ENCODE peak calls at places on chromosome X, in four cellular contexts. V, C, U and R are unnamed samples.

GRCh38 chrX:135389243-135389642 is 32.5 kb upstream of the SMIM10L2A start:
- DNase-seq in V (no peak), U (no peak), C (no peak), R (no peak)

GRCh38 chrX:47629419-47630210 is at the start of gene CFP:
- DNase-seq in V (no peak), U (no peak), C (no peak), R (no peak)

GRCh38 chrX:134671207-134671750 is 13.0 kb upstream of the PLAC1 start:
- DNase-seq in U (no peak), V (no peak), C (no peak), R (no peak)

GRCh38 chrX:150772150-150772970 is 79.2 kb downstream of the MTMR1 start:
- DNase-seq in V (peak), C (peak), U (no peak), R (peak)

GRCh38 chrX:79366888-79367749 is at the start of gene ITM2A:
- DNase-seq in V (no peak), C (peak), U (no peak), R (peak)

GRCh38 chrX:114017086-114017485 is 566.8 kb upstream of the HTR2C start:
- DNase-seq in V (no peak), C (no peak), U (no peak), R (no peak)

GRCh38 chrX:68196939-68197791 is 236.1 kb downstream of the OPHN1 start:
- DNase-seq in V (peak), U (no peak), C (peak), R (peak)

GRCh38 chrX:66892004-66892403 is 253.1 kb upstream of the EDA2R start:
- DNase-seq in C (no peak), U (no peak), V (no peak), R (no peak)

GRCh38 chrX:41407816-41408215 is 39.3 kb upstream of the NYX start:
- DNase-seq in C (no peak), U (no peak), V (no peak), R (no peak)

GRCh38 chrX:150438165-150438564 is 75.0 kb downstream of the MAMLD1 start:
- DNase-seq in U (no peak), C (no peak), V (no peak), R (no peak)

GRCh38 chrX:37662181-37662580 is 23.4 kb upstream of the XK start:
- DNase-seq in U (no peak), V (no peak), C (no peak), R (no peak)

GRCh38 chrX:30065226-30065625 is 150.1 kb upstream of the MAGEB2 start:
- DNase-seq in U (no peak), V (no peak), C (no peak), R (no peak)

GRCh38 chrX:24651783-24652182 is 4.6 kb upstream of the PCYT1B start:
- DNase-seq in V (no peak), U (no peak), C (no peak), R (no peak)

GRCh38 chrX:66051989-66052388 is 12.1 kb upstream of the VSIG4 start:
- DNase-seq in U (no peak), C (no peak), V (no peak), R (no peak)

GRCh38 chrX:2462780-2463179 is 38.0 kb downstream of the DHRSX start:
- DNase-seq in V (no peak), U (no peak), C (no peak), R (no peak)

GRCh38 chrX:47047989-47048388 is 30.3 kb upstream of the RGN start:
- DNase-seq in V (no peak), U (no peak), C (peak), R (no peak)

GRCh38 chrX:10014462-10015373 is 47.6 kb downstream of the CLDN34 start:
- DNase-seq in U (no peak), V (peak), C (peak), R (peak)

GRCh38 chrX:16785247-16786138 is 773 bp upstream of the TXLNG start:
- DNase-seq in C (no peak), U (no peak), V (no peak), R (peak)

GRCh38 chrX:9466115-9466495 is 1.2 kb downstream of the TBL1X start:
- DNase-seq in U (no peak), C (no peak), V (peak), R (peak)

GRCh38 chrX:30876367-30876766 is 12.7 kb downstream of the TAB3 start:
- DNase-seq in U (no peak), V (no peak), C (no peak), R (no peak)

DNA sequence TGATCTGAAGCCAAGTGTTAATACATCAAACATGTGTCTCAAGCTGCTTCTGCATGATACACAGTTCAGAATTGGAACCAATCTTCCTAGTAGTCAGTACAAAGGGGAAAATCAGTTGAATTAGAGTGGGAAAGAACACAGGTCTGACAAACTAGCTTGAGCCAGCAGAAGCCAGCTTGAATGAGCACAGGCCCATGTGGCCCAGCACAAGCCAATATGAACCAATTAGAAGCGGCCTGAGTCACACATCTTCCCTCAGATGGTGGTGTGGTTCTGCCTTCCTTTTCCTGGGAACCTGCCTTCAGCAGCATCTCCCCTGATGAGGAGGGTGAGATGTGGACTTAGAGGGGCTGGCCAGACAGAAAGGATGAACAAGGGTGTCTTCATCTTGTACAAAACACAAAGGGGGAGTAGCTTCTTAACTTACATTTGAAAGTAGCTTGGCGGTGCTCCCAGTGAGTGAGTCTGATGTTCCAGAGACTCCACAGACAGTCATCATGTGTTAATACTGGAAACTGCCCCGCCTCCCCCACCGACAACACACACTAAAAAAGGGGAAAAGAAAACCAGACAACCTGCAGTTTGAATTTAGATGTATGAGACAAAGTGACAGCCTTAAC is 72.0 kb downstream of the FRMPD4 start:
- DNase-seq in V (peak), U (no peak), C (no peak), R (no peak)
- H3K4me3 ChIP-seq in V (peak), U (no peak), C (no peak), R (no peak)

DNA sequence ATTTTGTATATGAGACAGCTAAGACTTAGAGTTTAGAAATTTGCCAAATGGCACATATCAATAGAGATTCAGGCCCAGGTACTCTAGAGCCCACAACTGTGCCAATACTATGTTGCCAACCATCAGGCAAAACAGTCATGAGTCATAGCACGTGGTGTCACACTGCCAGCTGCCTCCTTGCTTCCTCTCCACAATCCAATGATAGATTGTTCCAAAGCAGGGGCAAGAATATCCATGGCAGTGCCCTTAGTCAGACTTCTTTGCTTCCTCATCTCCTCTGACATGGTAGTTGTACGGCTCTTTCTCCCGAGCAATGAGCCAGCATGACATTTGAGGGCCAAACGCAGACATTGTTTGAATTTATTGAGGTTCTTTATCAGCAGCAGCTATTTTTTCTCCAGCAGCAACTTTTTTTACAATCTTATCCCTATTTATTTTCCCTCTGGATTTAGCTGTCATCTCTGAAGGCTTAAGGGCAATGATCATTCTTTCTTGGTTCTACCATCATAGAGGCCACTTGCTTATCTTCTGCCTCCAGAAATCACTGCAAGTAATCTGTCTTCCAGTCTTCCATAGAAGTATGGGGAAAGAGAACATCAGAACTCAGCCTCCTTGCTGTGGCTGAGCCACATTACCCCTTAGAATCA is 169.7 kb downstream of the COL4A6 start:
- DNase-seq in C (no peak), U (no peak), V (no peak), R (no peak)
- TF ChIP-seq MAX in C (no peak), U (no peak), V (no peak), R (no peak)

DNA sequence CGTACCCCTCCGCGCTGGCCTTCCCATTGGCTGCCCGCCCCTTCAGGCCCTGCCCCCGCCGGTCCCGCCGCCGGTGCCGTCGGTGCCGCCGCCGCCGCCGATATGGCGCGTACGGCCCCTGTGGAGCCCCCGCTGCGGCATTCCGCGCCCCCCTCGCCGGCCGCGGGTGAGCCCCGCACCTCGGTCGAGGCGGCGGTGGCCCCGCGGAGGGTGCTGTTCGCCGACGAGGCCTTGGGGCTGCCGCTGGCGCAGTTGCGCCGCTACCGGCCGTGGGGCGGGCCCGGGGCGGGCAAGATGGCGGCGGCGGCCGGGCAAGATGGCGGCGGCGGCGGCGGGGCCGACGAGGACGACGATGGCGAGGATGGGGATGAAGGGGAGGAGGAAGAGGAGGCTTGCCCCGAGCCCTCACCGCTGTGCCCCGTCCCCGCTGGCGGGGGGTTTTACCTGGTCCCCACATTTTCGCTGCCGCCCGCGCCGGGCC is at the start of gene PPP1R3F:
- DNase-seq in V (no peak), U (no peak), C (no peak), R (no peak)
- TF ChIP-seq EP300 in V (no peak), U (no peak), C (no peak), R (no peak)

GRCh38 chrX:153727108-153727931 is 2.7 kb downstream of the ABCD1 start:
- DNase-seq in V (no peak), C (no peak), U (no peak), R (no peak)
- H3K4me3 ChIP-seq in V (no peak), C (peak), U (no peak), R (peak)

DNA sequence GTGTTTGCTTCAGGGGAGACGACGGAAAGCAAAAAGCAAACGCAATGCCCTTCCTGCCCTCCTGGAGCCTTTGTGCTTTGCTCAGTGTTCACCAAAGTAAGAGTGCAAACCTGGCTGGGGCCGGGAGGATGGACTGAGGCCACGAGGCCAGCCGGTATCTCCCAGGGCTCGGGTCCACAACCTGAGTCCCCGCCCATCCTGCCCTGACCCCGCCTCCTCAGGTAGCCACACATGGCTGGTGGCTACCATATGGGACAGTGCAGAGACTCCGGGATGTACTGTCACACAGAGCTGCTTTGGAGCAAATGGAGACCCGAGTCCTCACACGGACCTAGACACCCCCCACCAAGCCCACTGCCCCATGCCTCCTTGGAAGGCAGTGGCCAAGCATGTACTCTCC is 4.8 kb downstream of the ATP2B3 start:
- DNase-seq in C (peak), U (no peak), V (no peak), R (no peak)
- TF ChIP-seq MAX in C (no peak), U (no peak), V (no peak), R (no peak)

GRCh38 chrX:27451324-27451723 is 11.8 kb downstream of the PPP4R3C start:
- DNase-seq in V (no peak), U (no peak), C (no peak), R (no peak)

GRCh38 chrX:27439771-27440170 is 23.4 kb downstream of the PPP4R3C start:
- DNase-seq in V (no peak), U (no peak), C (no peak), R (no peak)

GRCh38 chrX:27446423-27446822 is 16.7 kb downstream of the PPP4R3C start:
- DNase-seq in V (no peak), U (no peak), C (no peak), R (no peak)

GRCh38 chrX:27444093-27444908 is 18.8 kb downstream of the PPP4R3C start:
- DNase-seq in U (no peak), C (no peak), V (no peak), R (no peak)

GRCh38 chrX:27445438-27445837 is 17.7 kb downstream of the PPP4R3C start:
- DNase-seq in V (no peak), U (no peak), C (no peak), R (no peak)
- TF ChIP-seq EP300 in V (no peak), U (no peak), C (no peak), R (no peak)